ENCODE peak calls at places on chromosomes 6 and 20, in ten cellular contexts. Z, D, K, H, U, S, P, O, B and M are unnamed samples.

GRCh38 chr20:23293689-23294088 is 56.9 kb upstream of the NXT1 start:
- DNase-seq in Z (no peak), D (no peak), K (no peak), H (no peak), U (no peak), S (no peak), P (no peak), O (no peak), B (no peak), M (no peak)

GRCh38 chr6:129183681-129184216 is 300.8 kb downstream of the LAMA2 start:
- DNase-seq in Z (no peak), D (no peak), K (no peak), H (peak; percentile 57), U (no peak), S (no peak), P (no peak), O (no peak), B (no peak), M (no peak)

GRCh38 chr20:51634257-51634656 is 91.7 kb upstream of the NFATC2 start:
- DNase-seq in Z (no peak), D (no peak), K (no peak), H (no peak), U (no peak), S (no peak), P (no peak), O (no peak), B (peak; percentile 87), M (no peak)

GRCh38 chr6:136922680-136922996 is 537 bp downstream of the SLC35D3 start:
- DNase-seq in Z (no peak), D (peak; percentile 5), K (no peak), H (no peak), U (no peak), S (no peak), P (peak; percentile 31), O (no peak), B (no peak), M (no peak)

GRCh38 chr6:164006459-164006858 is 591.9 kb downstream of the QKI start:
- DNase-seq in Z (no peak), D (no peak), K (no peak), H (no peak), U (no peak), S (no peak), P (no peak), O (no peak), B (no peak), M (no peak)

GRCh38 chr20:50287512-50287911 is 96.9 kb downstream of the CEBPB start:
- DNase-seq in Z (no peak), D (no peak), K (no peak), H (no peak), U (no peak), S (no peak), P (no peak), O (no peak), B (peak; percentile 15), M (no peak)

GRCh38 chr20:38180781-38181180 is 15.7 kb upstream of the TGM2 start:
- DNase-seq in Z (no peak), D (no peak), K (no peak), H (peak; percentile 49), U (no peak), S (no peak), P (no peak), O (no peak), B (no peak), M (no peak)

GRCh38 chr6:36920049-36920448 is 34.3 kb downstream of the C6orf89 start:
- DNase-seq in Z (no peak), D (no peak), K (no peak), H (no peak), U (no peak), S (no peak), P (no peak), O (no peak), B (no peak), M (no peak)

GRCh38 chr6:150167479-150167873 is 24.6 kb downstream of the PPP1R14C start:
- DNase-seq in Z (peak; percentile 50), D (no peak), K (no peak), H (no peak), U (no peak), S (no peak), P (no peak), O (no peak), B (no peak), M (no peak)

GRCh38 chr6:163314791-163315404 is 99.6 kb upstream of the QKI start:
- DNase-seq in Z (no peak), D (no peak), K (no peak), H (no peak), U (no peak), S (no peak), P (no peak), O (no peak), B (no peak), M (no peak)

GRCh38 chr20:45969712-45970634 is 2.0 kb downstream of the ZNF335 start:
- DNase-seq in Z (peak; percentile 55), D (peak; percentile 76), K (peak; percentile 35), H (peak; percentile 56), U (peak; percentile 49), S (no peak), P (peak; percentile 53), O (no peak), B (no peak), M (no peak)

GRCh38 chr20:20969701-20970100 is 136.5 kb downstream of the LINC00237 start:
- DNase-seq in Z (no peak), D (no peak), K (no peak), H (no peak), U (no peak), S (no peak), P (no peak), O (no peak), B (no peak), M (no peak)

GRCh38 chr6:131387706-131388455 is 185.1 kb upstream of the ARG1 start:
- DNase-seq in Z (no peak), D (no peak), K (no peak), H (peak; percentile 23), U (no peak), S (no peak), P (no peak), O (no peak), B (no peak), M (no peak)

GRCh38 chr6:164108869-164109769 is 694.6 kb downstream of the QKI start:
- DNase-seq in Z (no peak), D (no peak), K (no peak), H (peak; percentile 75), U (peak; percentile 74), S (no peak), P (no peak), O (no peak), B (no peak), M (no peak)

GRCh38 chr20:23103284-23104018 is 17.3 kb upstream of the CD93 start:
- DNase-seq in Z (no peak), D (no peak), K (no peak), H (no peak), U (no peak), S (no peak), P (no peak), O (no peak), B (no peak), M (no peak)

GRCh38 chr20:46352370-46352938 is 44.2 kb upstream of the CDH22 start:
- DNase-seq in Z (no peak), D (no peak), K (no peak), H (no peak), U (no peak), S (no peak), P (no peak), O (no peak), B (no peak), M (no peak)

DNA sequence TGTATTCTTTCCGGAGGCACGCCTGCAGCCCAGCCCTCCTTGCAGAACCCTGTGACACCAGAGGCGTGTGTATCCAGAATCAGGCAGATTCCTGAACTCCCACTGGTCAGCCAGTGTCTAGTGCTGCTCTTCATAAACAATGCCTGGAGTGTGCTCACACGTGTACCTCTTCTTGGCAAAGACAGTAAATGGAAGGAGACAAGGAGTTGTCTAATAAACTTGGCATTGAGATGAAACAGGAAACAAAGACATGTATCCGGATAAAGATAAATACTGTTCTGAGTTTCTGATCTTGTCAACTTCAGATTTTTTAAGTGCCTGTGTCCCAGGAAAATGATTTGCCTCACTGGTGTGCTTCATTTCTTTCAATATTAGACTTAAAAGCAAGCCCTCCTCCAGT is 1.7 kb downstream of the RPS6KA2 start:
- DNase-seq in Z (no peak), D (no peak), K (no peak), H (peak; percentile 57), U (no peak), S (no peak), P (no peak), O (no peak), B (no peak), M (no peak)
- H3K4me3 ChIP-seq in Z (no peak overlapping the region), D (no peak overlapping the region), K (no peak overlapping the region), H (peak overlapping the region; percentile 88), U (no peak overlapping the region), S (peak overlapping the region; percentile 77), P (no peak overlapping the region), O (peak overlapping the region; percentile 91), B (no peak overlapping the region), M (no peak overlapping the region)

GRCh38 chr6:11236351-11236750 is 3.9 kb upstream of the NEDD9 start:
- DNase-seq in Z (no peak), D (no peak), K (peak; percentile 58), H (no peak), U (no peak), S (no peak), P (peak; percentile 81), O (no peak), B (no peak), M (peak; percentile 52)
- H3K27ac ChIP-seq in Z (no peak overlapping the region), D (peak overlapping the region; percentile 70), K (no peak overlapping the region), H (no peak overlapping the region), U (peak overlapping the region; percentile 29), S (no peak overlapping the region), P (peak overlapping the region; percentile 78), O (no peak overlapping the region), B (peak overlapping the region; percentile 33), M (peak overlapping the region; percentile 41)

DNA sequence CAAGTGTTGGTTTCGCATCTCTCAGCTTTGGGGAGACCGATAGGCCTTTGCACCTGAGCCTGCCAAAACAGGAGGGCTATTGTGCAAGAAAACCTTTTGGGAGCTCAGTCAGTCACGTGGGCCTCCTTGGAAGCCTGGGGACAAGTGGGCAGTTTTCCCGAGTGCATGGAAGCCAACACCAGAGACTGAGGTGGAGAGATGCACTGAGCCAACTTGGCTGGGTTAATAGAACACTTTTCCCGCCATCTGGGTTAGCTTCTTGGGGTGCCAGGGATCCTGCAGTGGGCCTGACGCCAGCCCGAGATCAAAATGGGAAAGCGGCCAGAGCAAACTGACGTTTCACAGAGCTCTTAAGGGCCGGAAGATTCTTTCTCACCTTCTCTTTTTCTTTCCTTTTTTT is 2.8 kb upstream of the OOEP start:
- DNase-seq in Z (no peak), D (no peak), K (no peak), H (no peak), U (no peak), S (no peak), P (no peak), O (no peak), B (no peak), M (no peak)
- H3K4me3 ChIP-seq in Z (no peak overlapping the region), D (no peak overlapping the region), K (no peak overlapping the region), H (no peak overlapping the region), U (no peak overlapping the region), S (no peak overlapping the region), P (no peak overlapping the region), O (no peak overlapping the region), B (no peak overlapping the region), M (no peak overlapping the region)

DNA sequence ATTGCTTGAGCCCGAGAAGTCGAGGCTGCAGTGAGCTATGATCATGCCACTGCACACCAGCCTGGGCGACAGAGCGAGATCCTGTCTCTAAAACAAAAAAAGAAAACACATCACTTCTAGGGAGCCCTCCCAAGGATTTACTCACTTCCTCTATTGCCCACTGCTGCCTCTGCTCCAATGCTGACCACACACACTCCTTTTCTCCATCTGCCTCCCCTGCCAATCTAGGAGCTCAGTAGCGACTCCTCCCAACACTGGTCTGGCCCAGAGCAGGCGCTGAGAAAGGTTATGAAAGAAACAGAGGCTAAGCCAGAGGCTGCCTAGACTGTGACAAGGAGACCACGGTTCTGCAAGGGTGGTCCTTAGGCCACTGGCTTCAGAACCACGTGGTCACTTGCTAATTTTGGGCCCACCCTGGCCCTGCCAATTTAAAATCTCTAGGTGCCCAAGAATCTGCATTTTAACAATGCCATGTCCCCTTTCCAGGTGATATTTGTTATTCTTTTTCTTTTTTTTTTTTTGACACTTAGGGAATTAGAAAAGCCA is 1.3 kb upstream of the E2F1 start:
- DNase-seq in Z (no peak), D (no peak), K (no peak), H (peak; percentile 39), U (no peak), S (no peak), P (no peak), O (no peak), B (no peak), M (no peak)
- H3K27ac ChIP-seq in Z (no peak overlapping the region), D (no peak overlapping the region), K (no peak overlapping the region), H (no peak overlapping the region), U (no peak overlapping the region), S (no peak overlapping the region), P (no peak overlapping the region), O (peak overlapping the region; percentile 9), B (no peak overlapping the region), M (no peak overlapping the region)